ENCODE peak calls at places on chromosome 22, in six cellular contexts. One of them, this sample, is unnamed. For H3K4me1, the result is how much of the 10 kb centered on the place peaks cover.

GRCh38 chr22:32618461-32619140 is 144.0 kb downstream of the FBXO7 start:
- DNase-seq in hepatocyte: no peak
- DNase-seq in mucosa of descending colon: no peak
- DNase-seq in MM.1S: no peak
- DNase-seq in upper lobe of left lung: no peak
- DNase-seq in fibroblast of lung: no peak
- DNase-seq in this sample: no peak

GRCh38 chr22:35739642-35740041 is 22.0 kb downstream of the APOL5 start:
- DNase-seq in fibroblast of lung: no peak
- DNase-seq in hepatocyte: no peak
- DNase-seq in mucosa of descending colon: no peak
- DNase-seq in MM.1S: no peak
- DNase-seq in upper lobe of left lung: no peak
- DNase-seq in this sample: peak

GRCh38 chr22:20519558-20519957 is 12.1 kb downstream of the MED15 start:
- DNase-seq in MM.1S: no peak
- DNase-seq in mucosa of descending colon: no peak
- DNase-seq in hepatocyte: no peak
- DNase-seq in upper lobe of left lung: no peak
- DNase-seq in fibroblast of lung: no peak
- DNase-seq in this sample: no peak

GRCh38 chr22:48937032-48937639 is 890.5 kb downstream of the BRD1 start:
- DNase-seq in MM.1S: no peak
- DNase-seq in upper lobe of left lung: no peak
- DNase-seq in mucosa of descending colon: no peak
- DNase-seq in hepatocyte: no peak
- DNase-seq in fibroblast of lung: no peak
- DNase-seq in this sample: no peak

GRCh38 chr22:29879738-29880137 is 3.2 kb upstream of the MTMR3 start:
- DNase-seq in hepatocyte: no peak
- DNase-seq in mucosa of descending colon: no peak
- DNase-seq in upper lobe of left lung: no peak
- DNase-seq in MM.1S: no peak
- DNase-seq in fibroblast of lung: no peak
- DNase-seq in this sample: peak

GRCh38 chr22:39900306-39901227 is at the start of gene GRAP2:
- DNase-seq in mucosa of descending colon: no peak
- DNase-seq in fibroblast of lung: no peak
- DNase-seq in MM.1S: peak
- DNase-seq in upper lobe of left lung: no peak
- DNase-seq in hepatocyte: no peak
- DNase-seq in this sample: no peak

GRCh38 chr22:30885591-30885990 is 83.0 kb downstream of the MORC2 start:
- DNase-seq in hepatocyte: no peak
- DNase-seq in mucosa of descending colon: peak
- DNase-seq in upper lobe of left lung: no peak
- DNase-seq in fibroblast of lung: no peak
- DNase-seq in MM.1S: no peak
- DNase-seq in this sample: no peak

GRCh38 chr22:44180706-44181032 is at the start of gene PARVG:
- DNase-seq in fibroblast of lung: no peak
- DNase-seq in mucosa of descending colon: no peak
- DNase-seq in hepatocyte: peak
- DNase-seq in MM.1S: peak
- DNase-seq in upper lobe of left lung: no peak
- DNase-seq in this sample: no peak

GRCh38 chr22:23862103-23862502 is 4.4 kb downstream of the SLC2A11 start:
- DNase-seq in MM.1S: peak
- DNase-seq in mucosa of descending colon: no peak
- DNase-seq in hepatocyte: peak
- DNase-seq in upper lobe of left lung: no peak
- DNase-seq in fibroblast of lung: peak
- DNase-seq in this sample: peak

GRCh38 chr22:41687901-41688364 is 734 bp downstream of the SNU13 start:
- DNase-seq in MM.1S: peak
- DNase-seq in fibroblast of lung: peak
- DNase-seq in hepatocyte: peak
- DNase-seq in mucosa of descending colon: peak
- DNase-seq in upper lobe of left lung: peak
- DNase-seq in this sample: no peak

GRCh38 chr22:24189249-24190158 is 8.2 kb downstream of the SUSD2 start:
- DNase-seq in upper lobe of left lung: peak
- DNase-seq in hepatocyte: peak
- DNase-seq in mucosa of descending colon: peak
- DNase-seq in fibroblast of lung: peak
- DNase-seq in MM.1S: peak
- DNase-seq in this sample: peak

GRCh38 chr22:27982106-27982505 is 63.0 kb upstream of the PITPNB start:
- DNase-seq in hepatocyte: no peak
- DNase-seq in upper lobe of left lung: peak
- DNase-seq in MM.1S: no peak
- DNase-seq in fibroblast of lung: no peak
- DNase-seq in mucosa of descending colon: no peak
- DNase-seq in this sample: no peak

GRCh38 chr22:36287881-36288515 is 35.1 kb downstream of the APOL1 start:
- DNase-seq in upper lobe of left lung: peak
- DNase-seq in fibroblast of lung: no peak
- DNase-seq in hepatocyte: no peak
- DNase-seq in MM.1S: no peak
- DNase-seq in mucosa of descending colon: peak
- DNase-seq in this sample: no peak

GRCh38 chr22:37095113-37095512 is 14.4 kb downstream of the TMPRSS6 start:
- DNase-seq in upper lobe of left lung: no peak
- DNase-seq in fibroblast of lung: no peak
- DNase-seq in mucosa of descending colon: no peak
- DNase-seq in hepatocyte: no peak
- DNase-seq in MM.1S: no peak
- DNase-seq in this sample: no peak

GRCh38 chr22:48084749-48085090 is 1322.3 kb downstream of the TBC1D22A start:
- DNase-seq in mucosa of descending colon: no peak
- DNase-seq in hepatocyte: no peak
- DNase-seq in upper lobe of left lung: peak
- DNase-seq in MM.1S: no peak
- DNase-seq in fibroblast of lung: no peak
- DNase-seq in this sample: no peak

GRCh38 chr22:30047364-30047738 is 32.9 kb upstream of the HORMAD2 start:
- DNase-seq in MM.1S: peak
- DNase-seq in mucosa of descending colon: no peak
- DNase-seq in hepatocyte: no peak
- DNase-seq in fibroblast of lung: no peak
- DNase-seq in upper lobe of left lung: no peak
- DNase-seq in this sample: no peak

GRCh38 chr22:30210235-30210831 is 36.2 kb downstream of the LIF start:
- DNase-seq in hepatocyte: peak
- DNase-seq in upper lobe of left lung: peak
- DNase-seq in mucosa of descending colon: no peak
- DNase-seq in fibroblast of lung: peak
- DNase-seq in MM.1S: no peak
- DNase-seq in this sample: peak

GRCh38 chr22:40043793-40044101 is 49.0 kb downstream of the FAM83F start:
- DNase-seq in fibroblast of lung: no peak
- DNase-seq in upper lobe of left lung: no peak
- DNase-seq in mucosa of descending colon: no peak
- DNase-seq in MM.1S: no peak
- DNase-seq in hepatocyte: no peak
- DNase-seq in this sample: no peak

GRCh38 chr22:37326726-37327125 is 44.4 kb downstream of the CYTH4 start:
- DNase-seq in upper lobe of left lung: no peak
- DNase-seq in MM.1S: no peak
- DNase-seq in mucosa of descending colon: no peak
- DNase-seq in hepatocyte: peak
- DNase-seq in fibroblast of lung: no peak
- DNase-seq in this sample: peak

GRCh38 chr22:25628494-25628893 is 64.0 kb downstream of the GRK3 start:
- DNase-seq in mucosa of descending colon: no peak
- DNase-seq in MM.1S: no peak
- DNase-seq in hepatocyte: no peak
- DNase-seq in fibroblast of lung: no peak
- DNase-seq in upper lobe of left lung: no peak
- DNase-seq in this sample: no peak

GRCh38 chr22:44752285-44753188 is at the start of gene ARHGAP8:
- DNase-seq in fibroblast of lung: no peak
- DNase-seq in MM.1S: no peak
- DNase-seq in mucosa of descending colon: peak
- DNase-seq in upper lobe of left lung: peak
- DNase-seq in hepatocyte: peak
- DNase-seq in this sample: peak

GRCh38 chr22:41526802-41527799 is 17.2 kb downstream of the POLR3H start:
- DNase-seq in fibroblast of lung: no peak
- DNase-seq in hepatocyte: peak
- DNase-seq in upper lobe of left lung: peak
- DNase-seq in MM.1S: peak
- DNase-seq in mucosa of descending colon: peak
- DNase-seq in this sample: peak

GRCh38 chr22:45968751-45969413 is 8.1 kb downstream of the WNT7B start:
- DNase-seq in mucosa of descending colon: no peak
- DNase-seq in fibroblast of lung: peak
- DNase-seq in hepatocyte: no peak
- DNase-seq in MM.1S: no peak
- DNase-seq in upper lobe of left lung: peak
- DNase-seq in this sample: no peak

GRCh38 chr22:45971389-45972028 is 5.5 kb downstream of the WNT7B start:
- DNase-seq in mucosa of descending colon: no peak
- DNase-seq in MM.1S: no peak
- DNase-seq in hepatocyte: no peak
- DNase-seq in upper lobe of left lung: peak
- DNase-seq in fibroblast of lung: peak
- DNase-seq in this sample: no peak

GRCh38 chr22:45970709-45971388 is 6.1 kb downstream of the WNT7B start:
- DNase-seq in hepatocyte: no peak
- DNase-seq in fibroblast of lung: peak
- DNase-seq in mucosa of descending colon: no peak
- DNase-seq in upper lobe of left lung: peak
- DNase-seq in MM.1S: no peak
- DNase-seq in this sample: no peak

GRCh38 chr22:45969414-45969799 is 7.6 kb downstream of the WNT7B start:
- DNase-seq in hepatocyte: no peak
- DNase-seq in mucosa of descending colon: no peak
- DNase-seq in fibroblast of lung: no peak
- DNase-seq in MM.1S: no peak
- DNase-seq in upper lobe of left lung: peak
- DNase-seq in this sample: peak

GRCh38 chr22:45969801-45970464 is 7.0 kb downstream of the WNT7B start:
- DNase-seq in mucosa of descending colon: no peak
- DNase-seq in upper lobe of left lung: no peak
- DNase-seq in MM.1S: no peak
- DNase-seq in hepatocyte: no peak
- DNase-seq in fibroblast of lung: peak
- DNase-seq in this sample: no peak
- H3K4me3 ChIP-seq in mucosa of descending colon: no peak
- H3K4me3 ChIP-seq in upper lobe of left lung: no peak
- H3K4me3 ChIP-seq in MM.1S: no peak
- H3K4me3 ChIP-seq in hepatocyte: no peak
- H3K4me3 ChIP-seq in fibroblast of lung: no peak
- H3K4me3 ChIP-seq in this sample: no peak

GRCh38 chr22:19175602-19176174 is 2.8 kb downstream of the SLC25A1 start:
- DNase-seq in mucosa of descending colon: peak
- DNase-seq in hepatocyte: no peak
- DNase-seq in upper lobe of left lung: peak
- DNase-seq in MM.1S: no peak
- DNase-seq in fibroblast of lung: no peak
- DNase-seq in this sample: no peak
- H3K4me1 ChIP-seq in mucosa of descending colon: under half
- H3K4me1 ChIP-seq in hepatocyte: under half
- H3K4me1 ChIP-seq in upper lobe of left lung: half or more
- H3K4me1 ChIP-seq in MM.1S: under half
- H3K4me1 ChIP-seq in fibroblast of lung: under half
- H3K4me1 ChIP-seq in this sample: under half

GRCh38 chr22:50469377-50470305 is 5.2 kb downstream of the SBF1 start:
- DNase-seq in fibroblast of lung: peak
- DNase-seq in hepatocyte: peak
- DNase-seq in mucosa of descending colon: peak
- DNase-seq in upper lobe of left lung: peak
- DNase-seq in MM.1S: peak
- DNase-seq in this sample: no peak
- H3K4me3 ChIP-seq in fibroblast of lung: no peak
- H3K4me3 ChIP-seq in hepatocyte: no peak
- H3K4me3 ChIP-seq in mucosa of descending colon: no peak
- H3K4me3 ChIP-seq in upper lobe of left lung: no peak
- H3K4me3 ChIP-seq in MM.1S: peak
- H3K4me3 ChIP-seq in this sample: no peak

GRCh38 chr22:43152355-43153071 is 1.2 kb downstream of the TSPO start:
- DNase-seq in MM.1S: peak
- DNase-seq in upper lobe of left lung: peak
- DNase-seq in mucosa of descending colon: peak
- DNase-seq in hepatocyte: peak
- DNase-seq in fibroblast of lung: peak
- DNase-seq in this sample: no peak
- H3K4me1 ChIP-seq in MM.1S: under half
- H3K4me1 ChIP-seq in upper lobe of left lung: half or more
- H3K4me1 ChIP-seq in mucosa of descending colon: under half
- H3K4me1 ChIP-seq in hepatocyte: under half
- H3K4me1 ChIP-seq in fibroblast of lung: under half
- H3K4me1 ChIP-seq in this sample: under half

GRCh38 chr22:46432164-46433068 is 96.9 kb downstream of the TRMU start:
- DNase-seq in hepatocyte: no peak
- DNase-seq in fibroblast of lung: no peak
- DNase-seq in mucosa of descending colon: peak
- DNase-seq in upper lobe of left lung: peak
- DNase-seq in MM.1S: peak
- DNase-seq in this sample: no peak
- H3K4me3 ChIP-seq in hepatocyte: no peak
- H3K4me3 ChIP-seq in fibroblast of lung: no peak
- H3K4me3 ChIP-seq in mucosa of descending colon: peak
- H3K4me3 ChIP-seq in upper lobe of left lung: peak
- H3K4me3 ChIP-seq in MM.1S: peak
- H3K4me3 ChIP-seq in this sample: no peak

GRCh38 chr22:46450931-46451660 is 86.3 kb downstream of the CELSR1 start:
- DNase-seq in MM.1S: no peak
- DNase-seq in mucosa of descending colon: no peak
- DNase-seq in fibroblast of lung: no peak
- DNase-seq in hepatocyte: peak
- DNase-seq in upper lobe of left lung: no peak
- DNase-seq in this sample: peak
- H3K4me1 ChIP-seq in MM.1S: under half
- H3K4me1 ChIP-seq in mucosa of descending colon: under half
- H3K4me1 ChIP-seq in fibroblast of lung: under half
- H3K4me1 ChIP-seq in hepatocyte: under half
- H3K4me1 ChIP-seq in upper lobe of left lung: under half
- H3K4me1 ChIP-seq in this sample: under half

DNA sequence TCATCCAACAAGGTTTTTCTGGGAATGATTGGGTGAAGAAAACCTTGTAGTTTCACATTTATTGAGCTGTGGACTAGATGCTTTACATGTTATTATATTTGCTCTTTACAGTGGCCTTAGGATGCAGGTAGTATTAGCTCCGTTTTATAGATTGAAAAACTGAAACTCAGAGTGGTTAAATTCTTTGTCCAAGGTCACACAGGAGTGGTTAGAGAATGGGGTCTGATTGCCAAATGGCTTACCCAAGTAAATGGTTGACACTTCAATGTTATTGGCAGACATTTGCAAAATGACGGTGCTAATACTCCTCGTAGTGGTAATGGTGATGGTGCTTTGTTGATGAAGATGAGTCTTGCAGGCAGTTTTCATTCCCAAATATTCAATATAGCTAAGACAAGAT is 2.2 kb downstream of the GTPBP1 start:
- DNase-seq in mucosa of descending colon: no peak
- DNase-seq in fibroblast of lung: no peak
- DNase-seq in hepatocyte: no peak
- DNase-seq in upper lobe of left lung: no peak
- DNase-seq in MM.1S: no peak
- DNase-seq in this sample: no peak
- H3K4me3 ChIP-seq in mucosa of descending colon: no peak
- H3K4me3 ChIP-seq in fibroblast of lung: no peak
- H3K4me3 ChIP-seq in hepatocyte: no peak
- H3K4me3 ChIP-seq in upper lobe of left lung: no peak
- H3K4me3 ChIP-seq in MM.1S: peak
- H3K4me3 ChIP-seq in this sample: no peak